ENCODE peak calls at places on chromosomes 2 and 18, in eight cellular contexts. F, U, T, Q, S, Y, X and L are unnamed samples.
A peak's percentile ranks its signal among the peaks of the same experiment; 100 is the strongest.

GRCh38 chr2:126399001-126399400 is 257.0 kb upstream of the GYPC start:
- DNase-seq in Y (peak; percentile 2), F (no peak), X (no peak), Q (no peak), S (no peak), T (no peak), U (no peak), L (no peak)

GRCh38 chr2:467101-467500 is 179.2 kb upstream of the ALKAL2 start:
- DNase-seq in X (no peak), F (no peak), T (no peak), Q (no peak), U (no peak), Y (no peak), S (no peak), L (no peak)

GRCh38 chr2:236569593-236569973 is at the start of gene ACKR3:
- DNase-seq in X (peak; percentile 76), S (peak; percentile 62), U (peak; percentile 78), Y (peak; percentile 58), Q (peak; percentile 48), F (peak; percentile 88), T (no peak), L (peak; percentile 25)

GRCh38 chr2:42138163-42139016 is 30.8 kb upstream of the EML4 start:
- DNase-seq in Q (peak; percentile 67), X (peak; percentile 57), T (no peak), Y (peak; percentile 87), S (no peak), U (peak; percentile 44), F (peak; percentile 98), L (peak; percentile 97)

GRCh38 chr2:197804758-197805597 is 585 bp downstream of the PLCL1 start:
- DNase-seq in Y (no peak), F (peak; percentile 13), U (peak; percentile 56), X (no peak), S (no peak), T (no peak), Q (no peak), L (no peak)

GRCh38 chr2:20578895-20579825 is 71.7 kb downstream of the HS1BP3 start:
- DNase-seq in F (peak; percentile 98), T (no peak), S (no peak), U (peak; percentile 83), X (peak; percentile 55), Y (peak; percentile 98), Q (peak; percentile 96), L (peak; percentile 99)

GRCh38 chr2:144210076-144210475 is 309.8 kb downstream of the ZEB2 start:
- DNase-seq in F (no peak), Y (no peak), S (no peak), U (no peak), T (no peak), X (no peak), Q (no peak), L (no peak)

GRCh38 chr2:4635289-4635688 is 931.9 kb downstream of the DCDC2C start:
- DNase-seq in Q (no peak), S (no peak), Y (no peak), X (no peak), F (no peak), T (no peak), U (no peak), L (no peak)

GRCh38 chr2:20148841-20149702 is 75.9 kb downstream of the SDC1 start:
- DNase-seq in S (no peak), F (peak; percentile 92), Q (peak; percentile 72), U (no peak), T (no peak), Y (peak; percentile 96), X (no peak), L (peak; percentile 59)

GRCh38 chr2:42567389-42567788 is 1.0 kb upstream of the MTA3 start:
- DNase-seq in Y (no peak), S (no peak), Q (no peak), U (no peak), T (no peak), F (peak; percentile 46), X (no peak), L (no peak)

GRCh38 chr2:239599299-239599698 is 198.5 kb upstream of the HDAC4 start:
- DNase-seq in F (no peak), T (no peak), X (peak; percentile 21), Y (no peak), Q (no peak), U (no peak), S (no peak), L (no peak)

GRCh38 chr18:11987527-11987926 is 6.2 kb downstream of the IMPA2 start:
- DNase-seq in X (no peak), Q (no peak), T (no peak), F (no peak), S (no peak), Y (no peak), U (no peak), L (no peak)

GRCh38 chr18:42514522-42514921 is 559.5 kb downstream of the PIK3C3 start:
- DNase-seq in T (no peak), Y (peak; percentile 26), F (peak; percentile 72), X (no peak), Q (no peak), S (no peak), U (no peak), L (no peak)

GRCh38 chr2:71563872-71564271 is 110.5 kb downstream of the DYSF start:
- DNase-seq in U (no peak), F (no peak), X (no peak), Y (no peak), T (no peak), Q (no peak), S (no peak), L (no peak)

GRCh38 chr2:179272406-179273192 is 8.0 kb upstream of the SESTD1 start:
- DNase-seq in Y (peak; percentile 58), U (peak; percentile 35), F (peak; percentile 68), X (no peak), S (no peak), Q (no peak), T (peak; percentile 4), L (no peak)

GRCh38 chr18:76395609-76396008 is 99.4 kb downstream of the ZNF516 start:
- DNase-seq in T (no peak), X (no peak), Q (no peak), Y (no peak), F (no peak), U (no peak), S (no peak), L (no peak)

GRCh38 chr2:128439231-128440086 is 120.8 kb upstream of the HS6ST1 start:
- DNase-seq in T (no peak), X (peak; percentile 17), U (no peak), Y (no peak), S (no peak), F (no peak), Q (no peak), L (no peak)

GRCh38 chr2:38602136-38602731 is 494 bp downstream of the HNRNPLL start:
- DNase-seq in T (no peak), X (peak; percentile 43), Q (no peak), U (peak; percentile 44), S (no peak), F (no peak), Y (no peak), L (no peak)

GRCh38 chr2:168130302-168130701 is 117.1 kb downstream of the STK39 start:
- DNase-seq in T (no peak), X (no peak), U (no peak), Q (no peak), S (no peak), Y (no peak), F (no peak), L (no peak)

GRCh38 chr18:3675446-3675845 is 225.5 kb downstream of the TGIF1 start:
- DNase-seq in S (no peak), X (no peak), F (peak; percentile 16), Q (peak; percentile 44), U (no peak), Y (peak; percentile 37), T (no peak), L (peak; percentile 76)

GRCh38 chr18:11651899-11652298 is 37.2 kb upstream of the GNAL start:
- DNase-seq in T (no peak), Y (no peak), F (no peak), S (no peak), Q (no peak), U (no peak), X (no peak), L (no peak)

GRCh38 chr2:224257176-224257575 is 144.7 kb downstream of the FAM124B start:
- DNase-seq in T (no peak), U (no peak), X (no peak), F (no peak), Y (no peak), Q (no peak), S (no peak), L (no peak)